ENCODE peak calls at places on chromosome 5, in four cellular contexts. W is kidney; A is NCI-H82; E is stimulated activated CD4-positive, alpha-beta T cell treated with anti-CD3 and anti-CD28 coated beads, Interleukin-2, amount 100 ng/mL, for 48 hours. D is an unnamed sample.

GRCh38 chr5:18314192-18314778 is 680.0 kb downstream of the TAF11L14 start:
- DNase-seq in A (peak; percentile 35), E (no peak), W (no peak), D (peak; percentile 11)

GRCh38 chr5:27241564-27242257 is 203.3 kb upstream of the CDH9 start:
- DNase-seq in A (no peak), E (no peak), W (no peak), D (no peak)

GRCh38 chr5:113215401-113216060 is 219.3 kb downstream of the TSSK1B start:
- DNase-seq in E (no peak), A (peak; percentile 93), W (no peak), D (no peak)

GRCh38 chr5:96931605-96932004 is 4.3 kb upstream of the LNPEP start:
- DNase-seq in A (no peak), W (no peak), E (no peak), D (no peak)

GRCh38 chr5:125478599-125478998 is 732.2 kb upstream of the ZNF608 start:
- DNase-seq in W (no peak), E (no peak), A (no peak), D (no peak)

GRCh38 chr5:126124706-126125345 is 298.4 kb upstream of the GRAMD2B start:
- DNase-seq in W (no peak), A (no peak), E (no peak), D (no peak)

GRCh38 chr5:177502886-177503285 is 5.5 kb upstream of the PDLIM7 start:
- DNase-seq in E (no peak), W (no peak), A (no peak), D (no peak)

GRCh38 chr5:76788362-76788761 is 30.5 kb upstream of the F2RL1 start:
- DNase-seq in A (no peak), E (no peak), W (no peak), D (no peak)

GRCh38 chr5:158421329-158421728 is 562.4 kb upstream of the CLINT1 start:
- DNase-seq in E (no peak), W (no peak), A (no peak), D (no peak)